ENCODE peak calls at places on chromosomes 16 and 17, in nine cellular contexts. One of them, this sample, is unnamed.
A peak's percentile ranks its signal among the peaks of the same experiment; 100 is the strongest.

GRCh38 chr17:77999413-78000173 is 41.1 kb downstream of the TNRC6C start:
- DNase-seq in mammary epithelial cell: peak; percentile 16
- DNase-seq in AG10803: peak; percentile 34
- DNase-seq in endothelial cell: no peak
- DNase-seq in kidney: no peak
- DNase-seq in foreskin keratinocyte: no peak
- DNase-seq in retinal pigment epithelial cell: no peak
- DNase-seq in AG04450: no peak
- DNase-seq in GM20000: no peak
- DNase-seq in this sample: no peak

GRCh38 chr17:3222505-3222904 is 15.0 kb downstream of the OR1A1 start:
- DNase-seq in mammary epithelial cell: no peak
- DNase-seq in retinal pigment epithelial cell: no peak
- DNase-seq in foreskin keratinocyte: no peak
- DNase-seq in AG10803: no peak
- DNase-seq in GM20000: no peak
- DNase-seq in endothelial cell: no peak
- DNase-seq in AG04450: no peak
- DNase-seq in kidney: no peak
- DNase-seq in this sample: no peak

GRCh38 chr17:49495842-49496182 is 719 bp downstream of the NGFR start:
- DNase-seq in AG04450: no peak
- DNase-seq in kidney: peak; percentile 66
- DNase-seq in mammary epithelial cell: no peak
- DNase-seq in GM20000: no peak
- DNase-seq in endothelial cell: no peak
- DNase-seq in foreskin keratinocyte: no peak
- DNase-seq in retinal pigment epithelial cell: no peak
- DNase-seq in AG10803: no peak
- DNase-seq in this sample: peak; percentile 40

GRCh38 chr17:20706752-20707372 is 127.3 kb downstream of the CDRT15L2 start:
- DNase-seq in mammary epithelial cell: peak; percentile 23
- DNase-seq in AG10803: no peak
- DNase-seq in foreskin keratinocyte: peak; percentile 41
- DNase-seq in GM20000: no peak
- DNase-seq in endothelial cell: no peak
- DNase-seq in kidney: no peak
- DNase-seq in retinal pigment epithelial cell: no peak
- DNase-seq in AG04450: no peak
- DNase-seq in this sample: no peak

GRCh38 chr17:14784997-14785696 is 480.0 kb downstream of the PMP22 start:
- DNase-seq in mammary epithelial cell: peak; percentile 40
- DNase-seq in GM20000: no peak
- DNase-seq in AG04450: no peak
- DNase-seq in retinal pigment epithelial cell: no peak
- DNase-seq in AG10803: no peak
- DNase-seq in kidney: no peak
- DNase-seq in foreskin keratinocyte: peak; percentile 33
- DNase-seq in endothelial cell: no peak
- DNase-seq in this sample: no peak

GRCh38 chr17:13995856-13996635 is 73.3 kb upstream of the COX10 start:
- DNase-seq in kidney: no peak
- DNase-seq in AG10803: peak; percentile 79
- DNase-seq in foreskin keratinocyte: no peak
- DNase-seq in retinal pigment epithelial cell: no peak
- DNase-seq in AG04450: no peak
- DNase-seq in GM20000: no peak
- DNase-seq in endothelial cell: no peak
- DNase-seq in mammary epithelial cell: no peak
- DNase-seq in this sample: peak; percentile 6

GRCh38 chr17:27473190-27473747 is 17.0 kb downstream of the KSR1 start:
- DNase-seq in mammary epithelial cell: no peak
- DNase-seq in GM20000: no peak
- DNase-seq in retinal pigment epithelial cell: no peak
- DNase-seq in kidney: no peak
- DNase-seq in foreskin keratinocyte: no peak
- DNase-seq in AG04450: no peak
- DNase-seq in endothelial cell: no peak
- DNase-seq in AG10803: no peak
- DNase-seq in this sample: no peak

GRCh38 chr17:518047-518735 is 165.6 kb upstream of the RPH3AL start:
- DNase-seq in AG10803: no peak
- DNase-seq in mammary epithelial cell: no peak
- DNase-seq in kidney: no peak
- DNase-seq in retinal pigment epithelial cell: no peak
- DNase-seq in foreskin keratinocyte: no peak
- DNase-seq in endothelial cell: no peak
- DNase-seq in GM20000: no peak
- DNase-seq in AG04450: no peak
- DNase-seq in this sample: no peak

GRCh38 chr17:81667754-81668153 is 1.2 kb downstream of the CCDC137 start:
- DNase-seq in AG04450: no peak
- DNase-seq in GM20000: no peak
- DNase-seq in foreskin keratinocyte: peak; percentile 69
- DNase-seq in kidney: no peak
- DNase-seq in retinal pigment epithelial cell: no peak
- DNase-seq in endothelial cell: no peak
- DNase-seq in AG10803: no peak
- DNase-seq in mammary epithelial cell: peak; percentile 25
- DNase-seq in this sample: no peak

GRCh38 chr16:50103764-50104163 is 38.0 kb downstream of the HEATR3 start:
- DNase-seq in AG04450: no peak
- DNase-seq in endothelial cell: no peak
- DNase-seq in foreskin keratinocyte: peak; percentile 15
- DNase-seq in mammary epithelial cell: no peak
- DNase-seq in kidney: no peak
- DNase-seq in GM20000: no peak
- DNase-seq in retinal pigment epithelial cell: no peak
- DNase-seq in AG10803: peak; percentile 75
- DNase-seq in this sample: no peak

GRCh38 chr16:70800306-70800705 is 652 bp downstream of the VAC14 start:
- DNase-seq in mammary epithelial cell: no peak
- DNase-seq in GM20000: no peak
- DNase-seq in kidney: no peak
- DNase-seq in retinal pigment epithelial cell: no peak
- DNase-seq in endothelial cell: no peak
- DNase-seq in AG10803: no peak
- DNase-seq in foreskin keratinocyte: no peak
- DNase-seq in AG04450: no peak
- DNase-seq in this sample: no peak

GRCh38 chr16:15970743-15971434 is 21.5 kb downstream of the ABCC1 start:
- DNase-seq in kidney: no peak
- DNase-seq in retinal pigment epithelial cell: no peak
- DNase-seq in AG04450: no peak
- DNase-seq in AG10803: no peak
- DNase-seq in foreskin keratinocyte: no peak
- DNase-seq in GM20000: no peak
- DNase-seq in mammary epithelial cell: no peak
- DNase-seq in endothelial cell: no peak
- DNase-seq in this sample: no peak

GRCh38 chr17:30921544-30922196 is at the start of gene ADAP2:
- DNase-seq in retinal pigment epithelial cell: no peak
- DNase-seq in foreskin keratinocyte: no peak
- DNase-seq in GM20000: peak; percentile 78
- DNase-seq in AG10803: no peak
- DNase-seq in endothelial cell: peak; percentile 29
- DNase-seq in AG04450: no peak
- DNase-seq in mammary epithelial cell: peak; percentile 23
- DNase-seq in kidney: peak; percentile 80
- DNase-seq in this sample: peak; percentile 71

GRCh38 chr16:84643180-84643583 is 5.1 kb upstream of the KLHL36 start:
- DNase-seq in AG10803: peak; percentile 96
- DNase-seq in endothelial cell: no peak
- DNase-seq in foreskin keratinocyte: peak; percentile 96
- DNase-seq in kidney: peak; percentile 92
- DNase-seq in GM20000: no peak
- DNase-seq in retinal pigment epithelial cell: no peak
- DNase-seq in mammary epithelial cell: peak; percentile 88
- DNase-seq in AG04450: peak; percentile 71
- DNase-seq in this sample: no peak

GRCh38 chr16:67115649-67116048 is 5.9 kb downstream of the PHAF1 start:
- DNase-seq in foreskin keratinocyte: peak; percentile 89
- DNase-seq in GM20000: no peak
- DNase-seq in retinal pigment epithelial cell: peak; percentile 38
- DNase-seq in AG10803: peak; percentile 91
- DNase-seq in kidney: no peak
- DNase-seq in AG04450: peak; percentile 61
- DNase-seq in mammary epithelial cell: peak; percentile 93
- DNase-seq in endothelial cell: no peak
- DNase-seq in this sample: no peak

GRCh38 chr17:15231851-15232516 is 33.1 kb downstream of the PMP22 start:
- DNase-seq in mammary epithelial cell: no peak
- DNase-seq in GM20000: no peak
- DNase-seq in retinal pigment epithelial cell: no peak
- DNase-seq in kidney: no peak
- DNase-seq in endothelial cell: no peak
- DNase-seq in foreskin keratinocyte: no peak
- DNase-seq in AG10803: no peak
- DNase-seq in AG04450: no peak
- DNase-seq in this sample: no peak

GRCh38 chr17:5516060-5516792 is 29.9 kb downstream of the MIS12 start:
- DNase-seq in mammary epithelial cell: peak; percentile 90
- DNase-seq in endothelial cell: no peak
- DNase-seq in foreskin keratinocyte: peak; percentile 94
- DNase-seq in AG04450: peak; percentile 97
- DNase-seq in AG10803: peak; percentile 95
- DNase-seq in kidney: no peak
- DNase-seq in retinal pigment epithelial cell: peak; percentile 73
- DNase-seq in GM20000: no peak
- DNase-seq in this sample: no peak

GRCh38 chr17:78908426-78908825 is 5.4 kb upstream of the CEP295NL start:
- DNase-seq in foreskin keratinocyte: no peak
- DNase-seq in GM20000: no peak
- DNase-seq in AG10803: no peak
- DNase-seq in kidney: no peak
- DNase-seq in AG04450: no peak
- DNase-seq in endothelial cell: no peak
- DNase-seq in retinal pigment epithelial cell: no peak
- DNase-seq in mammary epithelial cell: no peak
- DNase-seq in this sample: no peak

GRCh38 chr17:19270347-19270950 is 33.3 kb downstream of the EPN2 start:
- DNase-seq in retinal pigment epithelial cell: no peak
- DNase-seq in AG04450: no peak
- DNase-seq in foreskin keratinocyte: no peak
- DNase-seq in endothelial cell: peak; percentile 22
- DNase-seq in kidney: no peak
- DNase-seq in GM20000: no peak
- DNase-seq in AG10803: no peak
- DNase-seq in mammary epithelial cell: no peak
- DNase-seq in this sample: no peak

GRCh38 chr16:88078111-88078775 is 127.0 kb downstream of the BANP start:
- DNase-seq in GM20000: no peak
- DNase-seq in mammary epithelial cell: no peak
- DNase-seq in retinal pigment epithelial cell: no peak
- DNase-seq in endothelial cell: no peak
- DNase-seq in AG04450: no peak
- DNase-seq in AG10803: no peak
- DNase-seq in foreskin keratinocyte: no peak
- DNase-seq in kidney: peak; percentile 50
- DNase-seq in this sample: no peak

GRCh38 chr16:65964752-65965151 is 401.7 kb upstream of the CDH5 start:
- DNase-seq in kidney: no peak
- DNase-seq in AG10803: no peak
- DNase-seq in retinal pigment epithelial cell: no peak
- DNase-seq in AG04450: no peak
- DNase-seq in foreskin keratinocyte: no peak
- DNase-seq in endothelial cell: no peak
- DNase-seq in GM20000: no peak
- DNase-seq in mammary epithelial cell: no peak
- DNase-seq in this sample: no peak
- TF ChIP-seq CTCF in kidney: no peak
- TF ChIP-seq CTCF in AG10803: no peak
- TF ChIP-seq CTCF in retinal pigment epithelial cell: no peak
- TF ChIP-seq CTCF in AG04450: no peak
- TF ChIP-seq CTCF in foreskin keratinocyte: no peak
- TF ChIP-seq CTCF in endothelial cell: no peak
- TF ChIP-seq CTCF in GM20000: no peak
- TF ChIP-seq CTCF in mammary epithelial cell: no peak
- TF ChIP-seq CTCF in this sample: no peak

GRCh38 chr17:67165201-67165600 is 79.8 kb downstream of the HELZ start:
- DNase-seq in endothelial cell: no peak
- DNase-seq in AG10803: no peak
- DNase-seq in kidney: no peak
- DNase-seq in retinal pigment epithelial cell: no peak
- DNase-seq in mammary epithelial cell: no peak
- DNase-seq in GM20000: no peak
- DNase-seq in AG04450: no peak
- DNase-seq in foreskin keratinocyte: no peak
- DNase-seq in this sample: no peak
- TF ChIP-seq CTCF in endothelial cell: no peak
- TF ChIP-seq CTCF in AG10803: no peak
- TF ChIP-seq CTCF in kidney: no peak
- TF ChIP-seq CTCF in retinal pigment epithelial cell: no peak
- TF ChIP-seq CTCF in mammary epithelial cell: no peak
- TF ChIP-seq CTCF in GM20000: no peak
- TF ChIP-seq CTCF in AG04450: no peak
- TF ChIP-seq CTCF in foreskin keratinocyte: no peak
- TF ChIP-seq CTCF in this sample: no peak

DNA sequence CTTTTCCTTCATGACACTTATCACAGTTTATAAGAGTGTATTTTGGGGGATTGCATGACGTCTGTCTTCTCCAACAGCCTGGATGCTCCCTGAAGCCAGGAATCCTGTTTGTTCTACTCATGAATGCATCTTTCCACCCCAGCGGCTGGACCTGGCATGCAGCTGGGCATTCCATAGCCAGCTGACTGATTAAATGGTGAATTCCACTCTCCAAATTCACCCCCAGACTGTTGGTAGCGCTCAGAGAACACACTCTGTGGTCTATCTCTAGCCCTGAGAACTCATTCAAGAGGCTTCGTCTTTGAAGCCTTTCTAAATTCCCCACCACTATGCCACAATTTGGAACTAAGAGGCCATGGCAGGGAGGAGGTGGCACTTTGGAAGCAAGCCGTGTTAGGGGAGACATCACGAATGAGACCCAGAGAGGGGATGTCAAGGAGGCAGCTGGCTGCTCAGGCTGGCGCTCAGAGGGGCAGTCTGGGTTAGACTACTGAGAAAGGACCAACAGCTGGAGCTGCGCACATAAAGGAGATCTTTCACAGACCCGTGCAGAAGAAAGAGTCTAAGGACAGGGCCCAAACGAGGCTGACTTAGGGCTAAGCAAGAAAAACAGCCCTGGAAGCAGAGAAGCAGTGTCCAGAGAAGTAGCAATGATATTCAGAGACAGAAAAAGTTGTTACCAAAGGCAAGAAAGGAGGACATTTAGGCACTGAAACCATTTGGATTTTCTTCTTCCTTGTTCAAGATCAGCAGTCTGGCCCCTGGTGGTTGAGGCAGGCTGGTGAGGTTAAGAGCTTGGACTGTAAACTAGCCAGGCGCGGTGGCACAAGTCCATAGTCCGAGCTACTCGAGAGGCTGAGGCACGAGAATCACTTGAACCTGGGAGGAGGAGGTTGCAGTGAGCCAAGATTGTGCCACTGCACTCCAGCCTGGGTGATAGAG is 42.4 kb upstream of the ZNF629 start:
- DNase-seq in retinal pigment epithelial cell: no peak
- DNase-seq in mammary epithelial cell: no peak
- DNase-seq in GM20000: no peak
- DNase-seq in AG04450: no peak
- DNase-seq in endothelial cell: no peak
- DNase-seq in foreskin keratinocyte: no peak
- DNase-seq in AG10803: peak; percentile 50
- DNase-seq in kidney: no peak
- DNase-seq in this sample: no peak
- TF ChIP-seq CTCF in retinal pigment epithelial cell: peak; percentile 4
- TF ChIP-seq CTCF in mammary epithelial cell: no peak
- TF ChIP-seq CTCF in GM20000: no peak
- TF ChIP-seq CTCF in AG04450: peak; percentile 21
- TF ChIP-seq CTCF in endothelial cell: no peak
- TF ChIP-seq CTCF in foreskin keratinocyte: no peak
- TF ChIP-seq CTCF in AG10803: no peak
- TF ChIP-seq CTCF in kidney: no peak
- TF ChIP-seq CTCF in this sample: no peak

GRCh38 chr16:2867987-2868789 is 10.2 kb upstream of the PRSS22 start:
- DNase-seq in mammary epithelial cell: peak; percentile 90
- DNase-seq in foreskin keratinocyte: peak; percentile 84
- DNase-seq in GM20000: peak; percentile 96
- DNase-seq in endothelial cell: peak; percentile 98
- DNase-seq in AG04450: peak; percentile 84
- DNase-seq in AG10803: peak; percentile 92
- DNase-seq in retinal pigment epithelial cell: peak; percentile 46
- DNase-seq in kidney: peak; percentile 97
- DNase-seq in this sample: peak; percentile 97
- TF ChIP-seq CTCF in mammary epithelial cell: peak; percentile 90
- TF ChIP-seq CTCF in foreskin keratinocyte: peak; percentile 99
- TF ChIP-seq CTCF in GM20000: peak; percentile 82
- TF ChIP-seq CTCF in endothelial cell: peak; percentile 96
- TF ChIP-seq CTCF in AG04450: peak; percentile 94
- TF ChIP-seq CTCF in AG10803: peak; percentile 85
- TF ChIP-seq CTCF in retinal pigment epithelial cell: peak; percentile 94
- TF ChIP-seq CTCF in kidney: peak; percentile 91
- TF ChIP-seq CTCF in this sample: peak; percentile 99

This sample was measured in nephron progenitor cell.